ENCODE peak calls at places on chromosomes 13 and 19, in eight cellular contexts. M, E, F, X, G, J, T and O are unnamed samples.

GRCh38 chr19:18304194-18304495 is 18.7 kb downstream of the LSM4 start:
- DNase-seq in J (no peak), G (peak), X (no peak), M (no peak), E (no peak), T (no peak), F (no peak), O (no peak)

GRCh38 chr13:36298535-36299068 is 988 bp upstream of the CCDC169 start:
- DNase-seq in M (no peak), J (no peak), X (no peak), T (no peak), G (no peak), E (no peak), F (no peak), O (no peak)

GRCh38 chr19:5623397-5624153 is 692 bp downstream of the SAFB start:
- DNase-seq in G (peak), J (peak), M (no peak), T (no peak), E (no peak), X (no peak), F (no peak), O (no peak)

GRCh38 chr19:55226788-55227187 is 1.8 kb downstream of the TMEM86B start:
- DNase-seq in T (no peak), G (no peak), J (no peak), E (no peak), X (no peak), M (no peak), F (no peak), O (no peak)

GRCh38 chr13:81051873-81052272 is 710.9 kb upstream of the SPRY2 start:
- DNase-seq in G (no peak), J (no peak), M (no peak), T (no peak), E (peak), X (no peak), F (no peak), O (no peak)

GRCh38 chr13:111629933-111630332 is 309.5 kb downstream of the TEX29 start:
- DNase-seq in F (no peak), T (no peak), J (no peak), M (no peak), E (no peak), X (no peak), G (no peak), O (no peak)

GRCh38 chr19:11410682-11411081 is 8.4 kb downstream of the RGL3 start:
- DNase-seq in T (no peak), J (no peak), G (no peak), E (no peak), X (no peak), F (no peak), M (peak), O (no peak)

GRCh38 chr19:45528149-45528743 is 21.0 kb downstream of the VASP start:
- DNase-seq in T (no peak), F (no peak), J (no peak), E (peak), M (peak), X (no peak), G (no peak), O (no peak)

GRCh38 chr13:49098771-49099512 is 121.2 kb upstream of the MLNR start:
- DNase-seq in J (no peak), M (peak), T (no peak), E (peak), X (no peak), F (no peak), G (no peak), O (no peak)

GRCh38 chr13:39777527-39778061 is 122.1 kb downstream of the COG6 start:
- DNase-seq in F (peak), X (peak), E (peak), T (no peak), J (no peak), M (peak), G (no peak), O (peak)

GRCh38 chr13:26019241-26019640 is 32.6 kb downstream of the SHISA2 start:
- DNase-seq in F (no peak), X (no peak), M (no peak), E (no peak), G (no peak), T (no peak), J (no peak), O (no peak)

GRCh38 chr19:16121141-16121540 is 9.5 kb downstream of the RAB8A start:
- DNase-seq in X (no peak), T (no peak), J (no peak), M (no peak), F (no peak), G (no peak), E (no peak), O (no peak)

GRCh38 chr13:36789061-36789460 is 30.0 kb upstream of the RFXAP start:
- DNase-seq in X (no peak), G (no peak), M (no peak), J (no peak), E (no peak), F (no peak), T (no peak), O (no peak)

GRCh38 chr19:20278342-20278741 is 111.3 kb downstream of the ZNF486 start:
- DNase-seq in J (no peak), T (peak), E (no peak), G (no peak), X (no peak), F (no peak), M (peak), O (peak)

GRCh38 chr19:33509774-33510173 is 11.8 kb downstream of the PEPD start:
- DNase-seq in E (no peak), F (no peak), T (no peak), G (no peak), M (peak), X (no peak), J (no peak), O (no peak)

GRCh38 chr13:46389985-46390384 is 2.9 kb upstream of the RUBCNL start:
- DNase-seq in E (no peak), T (no peak), J (peak), G (no peak), M (no peak), X (no peak), F (no peak), O (no peak)

GRCh38 chr19:11268783-11269267 is 6.5 kb upstream of the DOCK6 start:
- DNase-seq in X (no peak), G (no peak), T (no peak), J (no peak), E (peak), F (peak), M (peak), O (peak)

GRCh38 chr19:35518313-35518712 is 4.9 kb upstream of the DMKN start:
- DNase-seq in E (peak), F (peak), T (no peak), X (no peak), M (peak), G (no peak), J (no peak), O (peak)

GRCh38 chr19:49890349-49891311 is 6.1 kb downstream of the IL4I1 start:
- DNase-seq in X (peak), M (peak), T (peak), J (peak), E (no peak), G (peak), F (no peak), O (no peak)

GRCh38 chr13:28488376-28489005 is 6.4 kb downstream of the FLT1 start:
- DNase-seq in E (no peak), G (no peak), M (no peak), T (no peak), X (no peak), J (no peak), F (no peak), O (peak)

GRCh38 chr13:101570410-101570809 is 117.9 kb downstream of the ITGBL1 start:
- DNase-seq in X (no peak), F (no peak), M (peak), J (no peak), E (no peak), G (no peak), T (no peak), O (no peak)

GRCh38 chr13:99686157-99686572 is 184.9 kb downstream of the TM9SF2 start:
- DNase-seq in G (no peak), X (no peak), J (no peak), F (peak), E (peak), M (peak), T (no peak), O (no peak)

GRCh38 chr19:33403973-33404304 is 30.4 kb downstream of the CEBPG start:
- DNase-seq in F (no peak), G (no peak), E (no peak), T (no peak), M (no peak), X (no peak), J (no peak), O (no peak)

GRCh38 chr19:55179570-55180484 is at the start of gene SYT5:
- DNase-seq in E (peak), G (peak), J (peak), M (peak), F (no peak), T (peak), X (peak), O (peak)

GRCh38 chr19:38993271-38993670 is 17.7 kb upstream of the FBXO17 start:
- DNase-seq in X (no peak), J (no peak), E (peak), G (no peak), M (peak), F (peak), T (no peak), O (peak)